ENCODE peak calls at places on chromosome 10, in four cellular contexts. X, N, M and E are unnamed samples.

GRCh38 chr10:70695241-70696030 is 23.1 kb downstream of the ADAMTS14 start:
- DNase-seq in M (no peak), N (no peak), X (no peak), E (peak)

GRCh38 chr10:122990278-122990677 is 10.1 kb downstream of the PSTK start:
- DNase-seq in N (no peak), M (no peak), X (no peak), E (no peak)

GRCh38 chr10:125844673-125845300 is 21.4 kb downstream of the BCCIP start:
- DNase-seq in X (no peak), N (no peak), M (no peak), E (no peak)

GRCh38 chr10:91590142-91590903 is 42.5 kb downstream of the PPP1R3C start:
- DNase-seq in N (no peak), X (no peak), M (peak), E (peak)

GRCh38 chr10:17883621-17884020 is 68.1 kb upstream of the SLC39A12 start:
- DNase-seq in M (no peak), X (no peak), N (no peak), E (peak)

GRCh38 chr10:118633801-118634200 is 38.4 kb upstream of the PRLHR start:
- DNase-seq in X (no peak), M (no peak), N (no peak), E (no peak)

GRCh38 chr10:178208-178607 is 43.0 kb downstream of the ZMYND11 start:
- DNase-seq in N (peak), X (peak), M (peak), E (peak)

GRCh38 chr10:20415684-20416083 is 481.4 kb downstream of the NEBL start:
- DNase-seq in M (no peak), N (no peak), X (no peak), E (no peak)

GRCh38 chr10:26448706-26449435 is 10.7 kb downstream of the APBB1IP start:
- DNase-seq in X (peak), M (no peak), N (no peak), E (peak)

GRCh38 chr10:60663850-60664249 is 114.4 kb upstream of the CDK1 start:
- DNase-seq in M (no peak), N (no peak), X (no peak), E (no peak)

GRCh38 chr10:11345224-11346054 is 266.0 kb downstream of the USP6NL start:
- DNase-seq in N (no peak), X (no peak), M (no peak), E (peak)

GRCh38 chr10:21926949-21927348 is 76.6 kb downstream of the DNAJC1 start:
- DNase-seq in X (no peak), M (peak), N (no peak), E (peak)

GRCh38 chr10:110684800-110685446 is 40.8 kb downstream of the RBM20 start:
- DNase-seq in X (no peak), N (no peak), M (no peak), E (no peak)

GRCh38 chr10:125158528-125159485 is 1.6 kb downstream of the CTBP2 start:
- DNase-seq in N (peak), X (peak), M (peak), E (peak)

GRCh38 chr10:114110174-114110972 is 63.6 kb downstream of the CCDC186 start:
- DNase-seq in X (no peak), N (no peak), M (no peak), E (peak)

GRCh38 chr10:29950391-29950790 is 109.0 kb downstream of the JCAD start:
- DNase-seq in N (no peak), M (no peak), X (no peak), E (no peak)

GRCh38 chr10:24255115-24255895 is 46.4 kb downstream of the KIAA1217 start:
- DNase-seq in N (no peak), X (no peak), M (no peak), E (peak)

GRCh38 chr10:865924-866576 is 65.5 kb downstream of the LARP4B start:
- DNase-seq in M (no peak), N (no peak), X (no peak), E (no peak)

GRCh38 chr10:132154931-132155330 is 31.8 kb upstream of the DPYSL4 start:
- DNase-seq in X (no peak), N (no peak), M (no peak), E (no peak)

GRCh38 chr10:6200588-6201510 is 1.9 kb upstream of the PFKFB3 start:
- DNase-seq in N (peak), X (peak), M (no peak), E (peak)

GRCh38 chr10:80104066-80104926 is 25.8 kb downstream of the TMEM254 start:
- DNase-seq in X (peak), M (no peak), N (no peak), E (peak)

GRCh38 chr10:30058570-30059132 is 735 bp downstream of the JCAD start:
- DNase-seq in N (no peak), M (no peak), X (no peak), E (no peak)

GRCh38 chr10:91215384-91215783 is 5.1 kb upstream of the PCGF5 start:
- DNase-seq in X (no peak), M (no peak), N (no peak), E (no peak)

GRCh38 chr10:127092916-127093315 is 103.5 kb downstream of the INSYN2A start:
- DNase-seq in M (no peak), X (no peak), N (no peak), E (no peak)

GRCh38 chr10:133608855-133609254 is 17.7 kb downstream of the FRG2B start:
- DNase-seq in X (no peak), M (peak), N (no peak), E (peak)

GRCh38 chr10:9342865-9343450 is 1288.5 kb downstream of the GATA3 start:
- DNase-seq in M (peak), X (no peak), N (peak), E (peak)

GRCh38 chr10:93503075-93503474 is 6.7 kb downstream of the CEP55 start:
- DNase-seq in N (no peak), X (no peak), M (no peak), E (no peak)

GRCh38 chr10:79001082-79001885 is 67.5 kb upstream of the ZMIZ1 start:
- DNase-seq in X (no peak), N (no peak), M (peak), E (peak)

GRCh38 chr10:27041196-27041595 is 59.1 kb downstream of the ANKRD26 start:
- DNase-seq in X (no peak), M (no peak), N (no peak), E (no peak)

GRCh38 chr10:122515022-122515424 is 45.5 kb upstream of the DMBT1 start:
- DNase-seq in X (no peak), M (no peak), N (no peak), E (no peak)